ENCODE peak calls at places on chromosomes 13 and 19, in seven cellular contexts. One of them, this sample, is unnamed.

GRCh38 chr19:19110410-19111137 is 27.7 kb downstream of the TMEM161A start:
- DNase-seq in cardiac muscle cell: peak; percentile 67
- DNase-seq in colonic mucosa: no peak
- DNase-seq in GM12878: no peak
- DNase-seq in adrenal gland: no peak
- DNase-seq in effector memory CD4-positive, alpha-beta T cell: no peak
- DNase-seq in lower lobe of right lung: no peak
- DNase-seq in this sample: no peak

GRCh38 chr19:16298334-16298733 is 26.3 kb upstream of the KLF2 start:
- DNase-seq in cardiac muscle cell: no peak
- DNase-seq in colonic mucosa: no peak
- DNase-seq in GM12878: no peak
- DNase-seq in adrenal gland: no peak
- DNase-seq in effector memory CD4-positive, alpha-beta T cell: no peak
- DNase-seq in lower lobe of right lung: no peak
- DNase-seq in this sample: no peak

GRCh38 chr19:55027472-55028337 is 10.4 kb downstream of the GP6 start:
- DNase-seq in cardiac muscle cell: no peak
- DNase-seq in colonic mucosa: no peak
- DNase-seq in GM12878: no peak
- DNase-seq in adrenal gland: no peak
- DNase-seq in effector memory CD4-positive, alpha-beta T cell: no peak
- DNase-seq in lower lobe of right lung: no peak
- DNase-seq in this sample: no peak

GRCh38 chr19:40691421-40692211 is 1.2 kb upstream of the NUMBL start:
- DNase-seq in cardiac muscle cell: no peak
- DNase-seq in colonic mucosa: no peak
- DNase-seq in GM12878: no peak
- DNase-seq in adrenal gland: no peak
- DNase-seq in effector memory CD4-positive, alpha-beta T cell: no peak
- DNase-seq in lower lobe of right lung: no peak
- DNase-seq in this sample: no peak

GRCh38 chr13:21458457-21458815 is 667 bp downstream of the ZDHHC20 start:
- DNase-seq in cardiac muscle cell: peak; percentile 53
- DNase-seq in colonic mucosa: peak; percentile 76
- DNase-seq in GM12878: no peak
- DNase-seq in adrenal gland: peak; percentile 58
- DNase-seq in effector memory CD4-positive, alpha-beta T cell: no peak
- DNase-seq in lower lobe of right lung: peak; percentile 76
- DNase-seq in this sample: peak; percentile 74

GRCh38 chr19:18961767-18962423 is 20.9 kb upstream of the HOMER3 start:
- DNase-seq in cardiac muscle cell: peak; percentile 12
- DNase-seq in colonic mucosa: no peak
- DNase-seq in GM12878: no peak
- DNase-seq in adrenal gland: no peak
- DNase-seq in effector memory CD4-positive, alpha-beta T cell: no peak
- DNase-seq in lower lobe of right lung: no peak
- DNase-seq in this sample: no peak

GRCh38 chr19:41325947-41326706 is 16.2 kb downstream of the CCDC97 start:
- DNase-seq in cardiac muscle cell: peak; percentile 34
- DNase-seq in colonic mucosa: no peak
- DNase-seq in GM12878: no peak
- DNase-seq in adrenal gland: no peak
- DNase-seq in effector memory CD4-positive, alpha-beta T cell: no peak
- DNase-seq in lower lobe of right lung: no peak
- DNase-seq in this sample: no peak

GRCh38 chr13:51849145-51850101 is 4.4 kb upstream of the TMEM272 start:
- DNase-seq in cardiac muscle cell: peak; percentile 58
- DNase-seq in colonic mucosa: peak; percentile 26
- DNase-seq in GM12878: no peak
- DNase-seq in adrenal gland: no peak
- DNase-seq in effector memory CD4-positive, alpha-beta T cell: no peak
- DNase-seq in lower lobe of right lung: peak; percentile 61
- DNase-seq in this sample: no peak

DNA sequence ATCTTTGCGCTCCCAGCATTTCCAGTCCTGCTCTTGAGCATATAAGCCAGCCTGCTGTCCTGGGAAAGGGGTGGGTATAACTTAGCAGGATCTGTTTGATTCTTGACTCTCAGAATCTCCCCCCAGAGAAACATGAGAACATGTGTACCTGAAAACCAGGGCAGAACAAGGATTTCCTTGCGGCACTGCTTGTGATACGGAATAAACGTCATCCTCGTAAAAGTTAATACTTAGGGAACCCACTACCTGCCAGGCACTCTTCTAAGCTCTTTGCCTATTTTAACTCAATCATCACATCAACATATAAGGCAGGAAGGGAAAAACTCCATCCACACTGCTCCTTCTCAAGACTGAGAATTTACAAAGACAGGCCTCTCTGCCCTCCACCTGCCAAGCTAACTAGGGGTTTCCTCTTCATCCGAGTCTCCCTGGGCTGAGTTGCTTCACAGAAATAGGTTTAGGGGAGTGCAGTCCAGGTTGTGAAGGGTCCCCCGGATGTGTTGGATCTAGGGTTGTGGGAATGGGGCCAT is 1.1 kb downstream of the ZNF653 start:
- DNase-seq in cardiac muscle cell: no peak
- DNase-seq in colonic mucosa: no peak
- DNase-seq in GM12878: no peak
- DNase-seq in adrenal gland: no peak
- DNase-seq in effector memory CD4-positive, alpha-beta T cell: no peak
- DNase-seq in lower lobe of right lung: no peak
- DNase-seq in this sample: no peak
- H3K4me1 ChIP-seq in cardiac muscle cell: peaks cover 13% of the 10 kb centered on the region
- H3K4me1 ChIP-seq in colonic mucosa: no peaks in the 10 kb centered on the region
- H3K4me1 ChIP-seq in GM12878: no peaks in the 10 kb centered on the region
- H3K4me1 ChIP-seq in adrenal gland: peaks cover 12% of the 10 kb centered on the region
- H3K4me1 ChIP-seq in effector memory CD4-positive, alpha-beta T cell: peaks cover 5% of the 10 kb centered on the region
- H3K4me1 ChIP-seq in lower lobe of right lung: peaks cover 9% of the 10 kb centered on the region
- H3K4me1 ChIP-seq in this sample: peaks cover 7% of the 10 kb centered on the region

GRCh38 chr19:47260476-47260875 is 4.2 kb downstream of the CCDC9 start:
- DNase-seq in cardiac muscle cell: no peak
- DNase-seq in colonic mucosa: no peak
- DNase-seq in GM12878: no peak
- DNase-seq in adrenal gland: no peak
- DNase-seq in effector memory CD4-positive, alpha-beta T cell: no peak
- DNase-seq in lower lobe of right lung: no peak
- DNase-seq in this sample: peak; percentile 33
- H3K4me3 ChIP-seq in cardiac muscle cell: no peak overlapping the region
- H3K4me3 ChIP-seq in colonic mucosa: no peak overlapping the region
- H3K4me3 ChIP-seq in GM12878: no peak overlapping the region
- H3K4me3 ChIP-seq in adrenal gland: no peak overlapping the region
- H3K4me3 ChIP-seq in effector memory CD4-positive, alpha-beta T cell: no peak overlapping the region
- H3K4me3 ChIP-seq in lower lobe of right lung: no peak overlapping the region
- H3K4me3 ChIP-seq in this sample: no peak overlapping the region

GRCh38 chr13:110432522-110432921 is 125.4 kb downstream of the COL4A2 start:
- DNase-seq in cardiac muscle cell: no peak
- DNase-seq in colonic mucosa: no peak
- DNase-seq in GM12878: no peak
- DNase-seq in adrenal gland: no peak
- DNase-seq in effector memory CD4-positive, alpha-beta T cell: no peak
- DNase-seq in lower lobe of right lung: no peak
- DNase-seq in this sample: no peak

GRCh38 chr13:110435331-110435730 is 126.2 kb downstream of the RAB20 start:
- DNase-seq in cardiac muscle cell: no peak
- DNase-seq in colonic mucosa: no peak
- DNase-seq in GM12878: no peak
- DNase-seq in adrenal gland: no peak
- DNase-seq in effector memory CD4-positive, alpha-beta T cell: no peak
- DNase-seq in lower lobe of right lung: no peak
- DNase-seq in this sample: no peak

GRCh38 chr13:110433014-110433413 is 125.9 kb downstream of the COL4A2 start:
- DNase-seq in cardiac muscle cell: no peak
- DNase-seq in colonic mucosa: no peak
- DNase-seq in GM12878: no peak
- DNase-seq in adrenal gland: no peak
- DNase-seq in effector memory CD4-positive, alpha-beta T cell: no peak
- DNase-seq in lower lobe of right lung: no peak
- DNase-seq in this sample: no peak

GRCh38 chr13:110436276-110436675 is 125.2 kb downstream of the RAB20 start:
- DNase-seq in cardiac muscle cell: no peak
- DNase-seq in colonic mucosa: no peak
- DNase-seq in GM12878: no peak
- DNase-seq in adrenal gland: no peak
- DNase-seq in effector memory CD4-positive, alpha-beta T cell: no peak
- DNase-seq in lower lobe of right lung: no peak
- DNase-seq in this sample: no peak

DNA sequence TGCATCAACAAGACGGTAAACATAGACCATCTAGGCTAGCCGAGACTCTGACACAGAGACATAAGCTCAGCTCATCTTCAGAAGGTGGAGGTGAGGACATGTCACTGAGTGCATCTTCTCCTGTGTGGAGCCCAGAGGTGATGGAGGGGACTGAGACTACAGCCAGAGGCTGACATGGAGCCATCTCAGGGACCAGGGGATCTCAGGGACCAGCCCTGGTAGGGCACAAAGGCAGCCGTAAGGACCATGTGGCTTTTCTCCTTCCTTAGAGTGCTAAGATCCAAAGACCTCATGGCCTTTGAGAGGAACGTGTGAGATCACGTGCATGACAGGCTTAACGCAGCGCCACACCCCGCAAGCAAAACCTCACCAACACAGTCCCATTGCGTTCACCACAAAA is 126.9 kb downstream of the RAB20 start:
- DNase-seq in cardiac muscle cell: no peak
- DNase-seq in colonic mucosa: no peak
- DNase-seq in GM12878: no peak
- DNase-seq in adrenal gland: no peak
- DNase-seq in effector memory CD4-positive, alpha-beta T cell: no peak
- DNase-seq in lower lobe of right lung: no peak
- DNase-seq in this sample: no peak
- H3K36me3 ChIP-seq in cardiac muscle cell: peaks cover 30% of the 10 kb centered on the region
- H3K36me3 ChIP-seq in colonic mucosa: no peaks in the 10 kb centered on the region
- H3K36me3 ChIP-seq in GM12878: no peaks in the 10 kb centered on the region
- H3K36me3 ChIP-seq in adrenal gland: no peaks in the 10 kb centered on the region
- H3K36me3 ChIP-seq in effector memory CD4-positive, alpha-beta T cell: no peaks in the 10 kb centered on the region
- H3K36me3 ChIP-seq in lower lobe of right lung: peaks cover 71% of the 10 kb centered on the region
- H3K36me3 ChIP-seq in this sample: no peaks in the 10 kb centered on the region

DNA sequence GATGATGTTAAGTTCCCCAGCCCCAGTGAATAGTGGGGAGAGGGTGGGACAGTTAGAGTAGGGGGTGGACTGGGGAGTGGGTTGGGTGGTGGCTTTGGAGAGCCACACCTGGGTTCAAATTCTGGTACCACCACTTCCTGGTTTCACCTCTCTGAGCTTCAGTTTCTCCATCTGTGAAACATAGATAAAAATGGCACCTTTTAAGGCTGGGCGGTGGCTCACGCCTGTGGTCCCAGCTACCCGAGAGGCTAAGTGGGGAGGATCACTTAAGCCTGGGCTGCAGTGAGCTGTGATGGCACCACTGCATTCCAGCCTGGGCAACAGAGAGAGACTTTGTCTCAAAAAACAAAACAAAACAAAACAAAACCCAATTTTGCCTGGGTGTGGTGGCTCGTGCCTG is 5.9 kb downstream of the VAV1 start:
- DNase-seq in cardiac muscle cell: no peak
- DNase-seq in colonic mucosa: no peak
- DNase-seq in GM12878: no peak
- DNase-seq in adrenal gland: no peak
- DNase-seq in effector memory CD4-positive, alpha-beta T cell: no peak
- DNase-seq in lower lobe of right lung: no peak
- DNase-seq in this sample: no peak
- H3K4me1 ChIP-seq in cardiac muscle cell: no peaks in the 10 kb centered on the region
- H3K4me1 ChIP-seq in colonic mucosa: no peaks in the 10 kb centered on the region
- H3K4me1 ChIP-seq in GM12878: peaks cover 24% of the 10 kb centered on the region
- H3K4me1 ChIP-seq in adrenal gland: no peaks in the 10 kb centered on the region
- H3K4me1 ChIP-seq in effector memory CD4-positive, alpha-beta T cell: peaks cover 11% of the 10 kb centered on the region
- H3K4me1 ChIP-seq in lower lobe of right lung: peaks cover 22% of the 10 kb centered on the region
- H3K4me1 ChIP-seq in this sample: no peaks in the 10 kb centered on the region

GRCh38 chr19:42528354-42529247 is at the start of gene CEACAM1:
- DNase-seq in cardiac muscle cell: no peak
- DNase-seq in colonic mucosa: peak; percentile 89
- DNase-seq in GM12878: no peak
- DNase-seq in adrenal gland: peak; percentile 43
- DNase-seq in effector memory CD4-positive, alpha-beta T cell: peak; percentile 11
- DNase-seq in lower lobe of right lung: peak; percentile 71
- DNase-seq in this sample: peak; percentile 86
- H3K4me3 ChIP-seq in cardiac muscle cell: no peak within 1 kb of the TSS
- H3K4me3 ChIP-seq in colonic mucosa: peak within 1 kb of the TSS; percentile 23
- H3K4me3 ChIP-seq in GM12878: peak within 1 kb of the TSS; percentile 62
- H3K4me3 ChIP-seq in adrenal gland: peak within 1 kb of the TSS; percentile 9
- H3K4me3 ChIP-seq in effector memory CD4-positive, alpha-beta T cell: peak within 1 kb of the TSS; percentile 43
- H3K4me3 ChIP-seq in lower lobe of right lung: peak within 1 kb of the TSS; percentile 48
- H3K4me3 ChIP-seq in this sample: peak within 1 kb of the TSS; percentile 24

GRCh38 chr13:45007225-45007624 is 17.9 kb downstream of the GPALPP1 start:
- DNase-seq in cardiac muscle cell: no peak
- DNase-seq in colonic mucosa: no peak
- DNase-seq in GM12878: no peak
- DNase-seq in adrenal gland: no peak
- DNase-seq in effector memory CD4-positive, alpha-beta T cell: no peak
- DNase-seq in lower lobe of right lung: no peak
- DNase-seq in this sample: no peak

GRCh38 chr13:45003417-45003816 is 14.1 kb downstream of the GPALPP1 start:
- DNase-seq in cardiac muscle cell: no peak
- DNase-seq in colonic mucosa: no peak
- DNase-seq in GM12878: no peak
- DNase-seq in adrenal gland: no peak
- DNase-seq in effector memory CD4-positive, alpha-beta T cell: no peak
- DNase-seq in lower lobe of right lung: no peak
- DNase-seq in this sample: no peak

GRCh38 chr13:45007823-45008222 is 18.5 kb downstream of the GPALPP1 start:
- DNase-seq in cardiac muscle cell: no peak
- DNase-seq in colonic mucosa: no peak
- DNase-seq in GM12878: no peak
- DNase-seq in adrenal gland: no peak
- DNase-seq in effector memory CD4-positive, alpha-beta T cell: no peak
- DNase-seq in lower lobe of right lung: no peak
- DNase-seq in this sample: no peak

DNA sequence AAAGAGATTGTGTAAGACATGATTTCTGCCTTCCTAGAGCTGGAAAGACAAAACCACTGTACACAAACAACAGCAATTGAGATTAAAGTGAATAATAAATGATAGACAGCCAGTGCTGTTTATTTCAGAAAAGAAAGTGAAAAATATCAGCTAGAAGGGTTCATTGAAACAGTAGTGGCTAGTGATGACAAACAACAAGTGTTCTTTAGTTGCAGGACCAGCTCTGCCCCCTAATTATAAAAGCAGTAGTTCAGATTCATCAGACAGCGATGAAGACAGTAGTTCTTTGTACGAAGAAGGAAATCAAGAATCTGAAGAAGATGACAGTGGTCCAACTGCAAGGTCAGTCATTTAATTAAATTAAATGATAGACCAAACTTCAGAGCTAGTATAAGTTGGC is 14.8 kb downstream of the GPALPP1 start:
- DNase-seq in cardiac muscle cell: no peak
- DNase-seq in colonic mucosa: no peak
- DNase-seq in GM12878: no peak
- DNase-seq in adrenal gland: no peak
- DNase-seq in effector memory CD4-positive, alpha-beta T cell: no peak
- DNase-seq in lower lobe of right lung: no peak
- DNase-seq in this sample: no peak
- H3K36me3 ChIP-seq in cardiac muscle cell: peaks cover 45% of the 10 kb centered on the region
- H3K36me3 ChIP-seq in colonic mucosa: peaks cover 4% of the 10 kb centered on the region
- H3K36me3 ChIP-seq in GM12878: peaks cover 16% of the 10 kb centered on the region
- H3K36me3 ChIP-seq in adrenal gland: no peaks in the 10 kb centered on the region
- H3K36me3 ChIP-seq in effector memory CD4-positive, alpha-beta T cell: peaks cover 29% of the 10 kb centered on the region
- H3K36me3 ChIP-seq in lower lobe of right lung: peaks cover 83% of the 10 kb centered on the region
- H3K36me3 ChIP-seq in this sample: peaks cover 4% of the 10 kb centered on the region